ENCODE peak calls at places on chromosomes 2 and 18, in five cellular contexts. I is foreskin keratinocyte, R is psoas muscle, X is GM12878, Q is right lobe of liver. K is an unnamed sample.
A peak's percentile ranks its signal among the peaks of the same experiment; 100 is the strongest.

GRCh38 chr2:216777637-216778273 is 82.1 kb downstream of the TNP1 start:
- DNase-seq in I (peak; percentile 52), R (no peak), X (peak; percentile 27), Q (no peak), K (no peak)

GRCh38 chr2:213232649-213233437 is 51.4 kb upstream of the SPAG16 start:
- DNase-seq in I (no peak), R (no peak), X (peak; percentile 100), Q (no peak), K (no peak)

GRCh38 chr18:67451952-67452351 is 64.6 kb downstream of the DSEL start:
- DNase-seq in I (no peak), R (no peak), X (no peak), Q (no peak), K (no peak)

GRCh38 chr2:221429741-221430491 is 142.2 kb downstream of the EPHA4 start:
- DNase-seq in I (no peak), R (peak; percentile 44), X (no peak), Q (no peak), K (peak; percentile 25)

GRCh38 chr2:38315707-38316333 is 61.3 kb downstream of the ATL2 start:
- DNase-seq in I (no peak), R (no peak), X (peak; percentile 11), Q (no peak), K (no peak)

GRCh38 chr2:186346216-186346615 is 139.8 kb upstream of the ZC3H15 start:
- DNase-seq in I (no peak), R (no peak), X (no peak), Q (no peak), K (no peak)

GRCh38 chr2:105912081-105912480 is 167.4 kb downstream of the NCK2 start:
- DNase-seq in I (no peak), R (no peak), X (no peak), Q (no peak), K (no peak)

GRCh38 chr2:32009479-32010256 is 1.1 kb downstream of the MEMO1 start:
- DNase-seq in I (no peak), R (peak; percentile 67), X (no peak), Q (peak; percentile 75), K (peak; percentile 20)

GRCh38 chr18:31973929-31974546 is 31.1 kb upstream of the TRAPPC8 start:
- DNase-seq in I (no peak), R (no peak), X (no peak), Q (no peak), K (no peak)

GRCh38 chr18:74040459-74041332 is 106.9 kb downstream of the FBXO15 start:
- DNase-seq in I (no peak), R (no peak), X (no peak), Q (peak; percentile 76), K (no peak)

GRCh38 chr2:155393406-155393805 is 694.9 kb downstream of the KCNJ3 start:
- DNase-seq in I (no peak), R (no peak), X (no peak), Q (no peak), K (no peak)

GRCh38 chr2:215677466-215677865 is 241.6 kb upstream of the FN1 start:
- DNase-seq in I (no peak), R (no peak), X (no peak), Q (no peak), K (no peak)

GRCh38 chr18:73352546-73352945 is 484.8 kb upstream of the NETO1 start:
- DNase-seq in I (no peak), R (no peak), X (no peak), Q (no peak), K (no peak)

GRCh38 chr2:216632952-216633615 is at the start of gene IGFBP2:
- DNase-seq in I (no peak), R (no peak), X (no peak), Q (peak; percentile 81), K (peak; percentile 44)

GRCh38 chr2:150548527-150548926 is 61.1 kb upstream of the RND3 start:
- DNase-seq in I (no peak), R (no peak), X (no peak), Q (no peak), K (no peak)

GRCh38 chr2:28766070-28766469 is 14.4 kb downstream of the PPP1CB start:
- DNase-seq in I (no peak), R (no peak), X (no peak), Q (no peak), K (no peak)
- H3K4me1 ChIP-seq in I (peaks cover 24% of the 10 kb centered on the region), R (peaks cover 72% of the 10 kb centered on the region), X (no peaks in the 10 kb centered on the region), Q (no peaks in the 10 kb centered on the region), K (peaks cover 14% of the 10 kb centered on the region)

DNA sequence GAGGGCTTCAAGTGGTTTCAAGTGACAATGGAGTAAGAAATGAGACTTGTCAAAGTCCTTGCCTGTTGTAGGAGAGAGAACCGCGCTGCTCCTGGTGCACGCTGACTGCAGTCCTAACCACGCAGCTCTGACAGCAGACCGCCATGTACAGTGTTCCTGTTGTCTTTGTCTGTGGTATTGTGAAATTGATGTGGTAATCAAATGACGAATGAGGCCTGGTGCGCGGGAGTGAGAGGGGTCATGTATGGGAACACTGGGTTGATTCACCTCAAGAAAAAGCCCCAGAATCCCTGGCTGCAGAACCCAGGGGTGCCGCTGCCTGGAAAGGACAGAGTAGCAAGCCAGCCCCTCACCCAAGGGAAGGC is 64.0 kb downstream of the INPP4A start:
- DNase-seq in I (no peak), R (peak; percentile 76), X (no peak), Q (peak; percentile 66), K (peak; percentile 64)
- H3K4me1 ChIP-seq in I (no peaks in the 10 kb centered on the region), R (peaks cover 20% of the 10 kb centered on the region), X (peaks cover 20% of the 10 kb centered on the region), Q (peaks cover 11% of the 10 kb centered on the region), K (peaks cover 6% of the 10 kb centered on the region)

GRCh38 chr2:101026923-101027469 is 24.9 kb downstream of the RPL31 start:
- DNase-seq in I (no peak), R (no peak), X (no peak), Q (no peak), K (no peak)

GRCh38 chr2:101026253-101026701 is 24.2 kb downstream of the RPL31 start:
- DNase-seq in I (no peak), R (no peak), X (no peak), Q (no peak), K (no peak)

GRCh38 chr2:101022221-101022620 is 20.1 kb downstream of the RPL31 start:
- DNase-seq in I (no peak), R (no peak), X (no peak), Q (no peak), K (no peak)

GRCh38 chr2:101027852-101028251 is 25.8 kb downstream of the RPL31 start:
- DNase-seq in I (no peak), R (no peak), X (no peak), Q (no peak), K (no peak)

DNA sequence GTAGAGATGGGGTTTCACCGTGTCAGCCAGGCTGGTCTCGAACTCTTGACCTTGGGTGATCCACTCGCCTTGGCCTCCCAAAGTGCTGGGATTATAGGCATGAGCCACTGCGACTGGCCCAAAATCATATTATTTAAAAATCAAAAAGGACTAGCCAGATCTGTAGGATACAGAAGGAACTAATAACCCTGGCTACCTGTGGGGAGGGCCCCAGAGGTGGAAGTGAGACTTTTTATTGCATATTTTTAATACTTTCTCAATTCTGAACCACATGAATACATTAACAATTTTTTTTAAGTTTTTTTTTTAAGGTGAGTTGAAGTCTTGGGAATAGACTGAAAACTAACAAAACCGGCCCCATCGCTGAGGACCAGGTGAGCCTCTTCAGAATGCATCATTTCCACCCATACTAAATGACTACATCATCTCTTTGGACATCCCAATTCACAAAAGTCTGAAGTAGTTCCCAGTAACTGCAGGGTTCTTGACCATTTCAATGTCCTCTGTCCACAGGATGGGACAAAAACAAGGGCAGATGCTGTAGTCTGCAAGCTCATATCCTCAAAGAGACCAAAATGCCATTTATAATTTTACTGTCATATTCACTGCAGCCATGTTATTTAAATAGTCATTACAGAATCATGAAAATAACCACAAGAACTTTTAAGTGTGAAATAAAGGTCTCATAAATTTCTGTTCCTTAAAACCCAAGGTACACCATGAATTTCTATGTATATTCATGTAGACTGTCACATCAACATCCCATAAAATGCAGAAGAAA is 21.4 kb downstream of the RPL31 start:
- DNase-seq in I (no peak), R (no peak), X (no peak), Q (no peak), K (no peak)
- H3K4me1 ChIP-seq in I (no peaks in the 10 kb centered on the region), R (no peaks in the 10 kb centered on the region), X (no peaks in the 10 kb centered on the region), Q (no peaks in the 10 kb centered on the region), K (no peaks in the 10 kb centered on the region)

GRCh38 chr2:74292752-74293151 is 50.5 kb downstream of the SLC4A5 start:
- DNase-seq in I (no peak), R (no peak), X (no peak), Q (no peak), K (no peak)
- H3K4me1 ChIP-seq in I (no peaks in the 10 kb centered on the region), R (no peaks in the 10 kb centered on the region), X (peaks cover 35% of the 10 kb centered on the region), Q (no peaks in the 10 kb centered on the region), K (no peaks in the 10 kb centered on the region)

DNA sequence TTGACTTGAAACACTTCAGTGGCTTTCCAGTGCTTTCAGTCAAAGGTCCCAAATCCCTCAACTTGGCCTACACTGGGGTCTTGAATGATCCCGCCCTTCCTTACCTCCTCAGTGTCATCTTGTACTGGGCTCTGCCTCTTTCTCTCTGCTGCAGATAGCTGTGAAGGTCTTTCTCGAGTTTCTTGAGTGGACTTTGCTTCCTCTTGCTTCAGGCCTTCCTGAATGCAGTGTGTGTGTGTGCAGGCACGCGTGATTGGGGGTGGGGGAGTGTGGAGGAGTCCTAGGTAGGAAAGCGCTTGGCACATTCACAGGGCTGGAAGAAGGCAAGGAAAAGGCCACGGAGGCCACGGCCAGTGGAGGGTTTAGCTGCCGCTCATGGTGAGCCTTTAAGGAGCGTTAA is 5.5 kb downstream of the RALB start:
- DNase-seq in I (no peak), R (no peak), X (no peak), Q (no peak), K (no peak)
- H3K4me1 ChIP-seq in I (peaks cover 17% of the 10 kb centered on the region), R (peaks cover 12% of the 10 kb centered on the region), X (peaks cover 17% of the 10 kb centered on the region), Q (no peaks in the 10 kb centered on the region), K (no peaks in the 10 kb centered on the region)

GRCh38 chr2:10035053-10035422 is 8.3 kb upstream of the KLF11 start:
- DNase-seq in I (no peak), R (peak; percentile 25), X (no peak), Q (peak; percentile 21), K (no peak)

GRCh38 chr2:10033251-10034006 is 9.9 kb upstream of the KLF11 start:
- DNase-seq in I (no peak), R (peak; percentile 26), X (no peak), Q (peak; percentile 51), K (no peak)

GRCh38 chr2:10035633-10036032 is 7.7 kb upstream of the KLF11 start:
- DNase-seq in I (no peak), R (no peak), X (no peak), Q (peak; percentile 40), K (no peak)

GRCh38 chr2:10032746-10033105 is 10.6 kb upstream of the KLF11 start:
- DNase-seq in I (no peak), R (peak; percentile 33), X (no peak), Q (peak; percentile 17), K (no peak)

GRCh38 chr2:10034333-10035052 is 8.9 kb upstream of the KLF11 start:
- DNase-seq in I (no peak), R (peak; percentile 15), X (no peak), Q (peak; percentile 2), K (no peak)
- H3K4me1 ChIP-seq in I (no peaks in the 10 kb centered on the region), R (peaks cover 27% of the 10 kb centered on the region), X (peaks cover 4% of the 10 kb centered on the region), Q (peaks cover 5% of the 10 kb centered on the region), K (no peaks in the 10 kb centered on the region)

GRCh38 chr2:218284106-218284811 is 8.0 kb downstream of the TMBIM1 start:
- DNase-seq in I (no peak), R (peak; percentile 83), X (no peak), Q (peak; percentile 83), K (peak; percentile 48)
- H3K4me1 ChIP-seq in I (peaks cover 46% of the 10 kb centered on the region), R (peaks cover 75% of the 10 kb centered on the region), X (peaks cover 36% of the 10 kb centered on the region), Q (peaks cover 24% of the 10 kb centered on the region), K (peaks cover 43% of the 10 kb centered on the region)